ENCODE peak calls at places on chromosomes 16 and 17, in six cellular contexts. One of them, this sample, is unnamed.

GRCh38 chr17:9677411-9677810 is 32.1 kb downstream of the USP43 start:
- DNase-seq in CD8-positive, alpha-beta T cell: no peak
- DNase-seq in glutamatergic neuron: no peak
- DNase-seq in astrocyte: no peak
- DNase-seq in T-helper 1 cell: no peak
- DNase-seq in activated naive CD8-positive, alpha-beta T cell treated with anti-CD3 and anti-CD28 coated beads, Interleukin-2, amount 50 U/mL, for 24 hours: no peak
- DNase-seq in this sample: no peak

GRCh38 chr16:66713076-66713475 is 16.5 kb upstream of the CMTM4 start:
- DNase-seq in activated naive CD8-positive, alpha-beta T cell treated with anti-CD3 and anti-CD28 coated beads, Interleukin-2, amount 50 U/mL, for 24 hours: no peak
- DNase-seq in astrocyte: no peak
- DNase-seq in glutamatergic neuron: no peak
- DNase-seq in T-helper 1 cell: no peak
- DNase-seq in CD8-positive, alpha-beta T cell: no peak
- DNase-seq in this sample: no peak

GRCh38 chr16:9441021-9441420 is 349.6 kb downstream of the HAPSTR1 start:
- DNase-seq in T-helper 1 cell: no peak
- DNase-seq in activated naive CD8-positive, alpha-beta T cell treated with anti-CD3 and anti-CD28 coated beads, Interleukin-2, amount 50 U/mL, for 24 hours: no peak
- DNase-seq in astrocyte: no peak
- DNase-seq in CD8-positive, alpha-beta T cell: no peak
- DNase-seq in glutamatergic neuron: no peak
- DNase-seq in this sample: no peak

GRCh38 chr17:77884019-77884418 is 74.5 kb upstream of the TNRC6C start:
- DNase-seq in CD8-positive, alpha-beta T cell: peak; percentile 76
- DNase-seq in astrocyte: peak; percentile 26
- DNase-seq in T-helper 1 cell: peak; percentile 13
- DNase-seq in activated naive CD8-positive, alpha-beta T cell treated with anti-CD3 and anti-CD28 coated beads, Interleukin-2, amount 50 U/mL, for 24 hours: no peak
- DNase-seq in glutamatergic neuron: peak; percentile 87
- DNase-seq in this sample: peak; percentile 91

GRCh38 chr17:45371414-45372324 is 54.8 kb upstream of the MAP3K14 start:
- DNase-seq in astrocyte: peak; percentile 95
- DNase-seq in activated naive CD8-positive, alpha-beta T cell treated with anti-CD3 and anti-CD28 coated beads, Interleukin-2, amount 50 U/mL, for 24 hours: peak; percentile 66
- DNase-seq in T-helper 1 cell: no peak
- DNase-seq in CD8-positive, alpha-beta T cell: no peak
- DNase-seq in glutamatergic neuron: peak; percentile 64
- DNase-seq in this sample: no peak

GRCh38 chr17:65279456-65279855 is 142.3 kb downstream of the RGS9 start:
- DNase-seq in activated naive CD8-positive, alpha-beta T cell treated with anti-CD3 and anti-CD28 coated beads, Interleukin-2, amount 50 U/mL, for 24 hours: no peak
- DNase-seq in astrocyte: no peak
- DNase-seq in glutamatergic neuron: no peak
- DNase-seq in T-helper 1 cell: no peak
- DNase-seq in CD8-positive, alpha-beta T cell: no peak
- DNase-seq in this sample: no peak

GRCh38 chr16:51556694-51557327 is 405.7 kb upstream of the SALL1 start:
- DNase-seq in CD8-positive, alpha-beta T cell: no peak
- DNase-seq in glutamatergic neuron: peak; percentile 53
- DNase-seq in activated naive CD8-positive, alpha-beta T cell treated with anti-CD3 and anti-CD28 coated beads, Interleukin-2, amount 50 U/mL, for 24 hours: no peak
- DNase-seq in T-helper 1 cell: no peak
- DNase-seq in astrocyte: peak; percentile 83
- DNase-seq in this sample: no peak

GRCh38 chr16:23670137-23670776 is 8.4 kb upstream of the PLK1 start:
- DNase-seq in glutamatergic neuron: no peak
- DNase-seq in T-helper 1 cell: no peak
- DNase-seq in activated naive CD8-positive, alpha-beta T cell treated with anti-CD3 and anti-CD28 coated beads, Interleukin-2, amount 50 U/mL, for 24 hours: peak; percentile 41
- DNase-seq in CD8-positive, alpha-beta T cell: no peak
- DNase-seq in astrocyte: peak; percentile 91
- DNase-seq in this sample: no peak

GRCh38 chr17:51435641-51436091 is 175.3 kb downstream of the UTP18 start:
- DNase-seq in astrocyte: no peak
- DNase-seq in glutamatergic neuron: peak; percentile 82
- DNase-seq in activated naive CD8-positive, alpha-beta T cell treated with anti-CD3 and anti-CD28 coated beads, Interleukin-2, amount 50 U/mL, for 24 hours: peak; percentile 29
- DNase-seq in T-helper 1 cell: no peak
- DNase-seq in CD8-positive, alpha-beta T cell: no peak
- DNase-seq in this sample: no peak

GRCh38 chr17:74768069-74768762 is 7.9 kb downstream of the NAT9 start:
- DNase-seq in activated naive CD8-positive, alpha-beta T cell treated with anti-CD3 and anti-CD28 coated beads, Interleukin-2, amount 50 U/mL, for 24 hours: no peak
- DNase-seq in astrocyte: peak; percentile 61
- DNase-seq in glutamatergic neuron: no peak
- DNase-seq in T-helper 1 cell: no peak
- DNase-seq in CD8-positive, alpha-beta T cell: no peak
- DNase-seq in this sample: peak; percentile 60

GRCh38 chr16:10256855-10257641 is 74.8 kb upstream of the GRIN2A start:
- DNase-seq in CD8-positive, alpha-beta T cell: peak; percentile 43
- DNase-seq in astrocyte: no peak
- DNase-seq in activated naive CD8-positive, alpha-beta T cell treated with anti-CD3 and anti-CD28 coated beads, Interleukin-2, amount 50 U/mL, for 24 hours: peak; percentile 56
- DNase-seq in T-helper 1 cell: peak; percentile 19
- DNase-seq in glutamatergic neuron: peak; percentile 35
- DNase-seq in this sample: peak; percentile 4

GRCh38 chr17:36197389-36197708 is 791 bp upstream of the CCL3L1 start:
- DNase-seq in T-helper 1 cell: no peak
- DNase-seq in activated naive CD8-positive, alpha-beta T cell treated with anti-CD3 and anti-CD28 coated beads, Interleukin-2, amount 50 U/mL, for 24 hours: no peak
- DNase-seq in astrocyte: no peak
- DNase-seq in glutamatergic neuron: no peak
- DNase-seq in CD8-positive, alpha-beta T cell: no peak
- DNase-seq in this sample: no peak

GRCh38 chr17:65487161-65487560 is 74.3 kb downstream of the AXIN2 start:
- DNase-seq in activated naive CD8-positive, alpha-beta T cell treated with anti-CD3 and anti-CD28 coated beads, Interleukin-2, amount 50 U/mL, for 24 hours: peak; percentile 6
- DNase-seq in astrocyte: no peak
- DNase-seq in glutamatergic neuron: no peak
- DNase-seq in CD8-positive, alpha-beta T cell: no peak
- DNase-seq in T-helper 1 cell: no peak
- DNase-seq in this sample: no peak

GRCh38 chr16:56108724-56109123 is 82.6 kb upstream of the GNAO1 start:
- DNase-seq in T-helper 1 cell: no peak
- DNase-seq in CD8-positive, alpha-beta T cell: no peak
- DNase-seq in astrocyte: no peak
- DNase-seq in glutamatergic neuron: no peak
- DNase-seq in activated naive CD8-positive, alpha-beta T cell treated with anti-CD3 and anti-CD28 coated beads, Interleukin-2, amount 50 U/mL, for 24 hours: no peak
- DNase-seq in this sample: no peak

This sample was measured in nucleus accumbens.